ENCODE peak calls at places on chromosomes 16 and 17, in eight cellular contexts. X, P, D, I, Q, J, G and E are unnamed samples.

GRCh38 chr16:61148930-61149329 is 887.3 kb downstream of the CDH8 start:
- DNase-seq in X (no peak), P (no peak), D (no peak), I (no peak), Q (no peak), J (no peak), G (no peak), E (no peak)

GRCh38 chr17:79041723-79042420 is 17.9 kb downstream of the C1QTNF1 start:
- DNase-seq in X (no peak), P (peak; percentile 77), D (no peak), I (no peak), Q (no peak), J (no peak), G (no peak), E (no peak)

GRCh38 chr17:19384723-19385391 is 2.1 kb downstream of the MFAP4 start:
- DNase-seq in X (no peak), P (no peak), D (no peak), I (peak; percentile 26), Q (no peak), J (no peak), G (no peak), E (peak; percentile 93)

GRCh38 chr17:77792626-77793025 is 165.9 kb upstream of the TNRC6C start:
- DNase-seq in X (no peak), P (no peak), D (no peak), I (no peak), Q (no peak), J (peak; percentile 12), G (no peak), E (no peak)

GRCh38 chr16:27611340-27611739 is 61.4 kb downstream of the KATNIP start:
- DNase-seq in X (no peak), P (no peak), D (no peak), I (no peak), Q (no peak), J (no peak), G (no peak), E (no peak)

GRCh38 chr17:50114849-50115357 is 15.1 kb downstream of the SAMD14 start:
- DNase-seq in X (peak; percentile 19), P (peak; percentile 84), D (peak; percentile 22), I (peak; percentile 82), Q (no peak), J (no peak), G (peak; percentile 64), E (peak; percentile 58)

GRCh38 chr16:8958344-8958808 is 5.3 kb downstream of the USP7 start:
- DNase-seq in X (no peak), P (peak; percentile 86), D (no peak), I (no peak), Q (no peak), J (no peak), G (no peak), E (peak; percentile 64)

GRCh38 chr16:15418206-15418605 is 16.2 kb upstream of the BMERB1 start:
- DNase-seq in X (no peak), P (no peak), D (no peak), I (no peak), Q (no peak), J (no peak), G (no peak), E (no peak)

GRCh38 chr17:56834380-56835258 is 668 bp downstream of the DGKE start:
- DNase-seq in X (peak; percentile 68), P (peak; percentile 56), D (peak; percentile 63), I (peak; percentile 69), Q (peak; percentile 84), J (peak; percentile 80), G (peak; percentile 69), E (no peak)

GRCh38 chr17:76469076-76469990 is 1.9 kb downstream of the AANAT start:
- DNase-seq in X (no peak), P (no peak), D (no peak), I (no peak), Q (no peak), J (no peak), G (no peak), E (no peak)

GRCh38 chr16:65728652-65729051 is 606.8 kb upstream of the CDH11 start:
- DNase-seq in X (no peak), P (no peak), D (no peak), I (no peak), Q (no peak), J (no peak), G (no peak), E (no peak)

GRCh38 chr16:24853830-24854229 is 8.1 kb downstream of the SLC5A11 start:
- DNase-seq in X (no peak), P (peak; percentile 87), D (no peak), I (no peak), Q (no peak), J (no peak), G (peak; percentile 40), E (peak; percentile 66)

GRCh38 chr17:82070611-82071010 is 5.0 kb upstream of the DUS1L start:
- DNase-seq in X (no peak), P (no peak), D (no peak), I (no peak), Q (no peak), J (no peak), G (no peak), E (no peak)

GRCh38 chr16:77660311-77660710 is 62.0 kb upstream of the NUDT7 start:
- DNase-seq in X (no peak), P (peak; percentile 22), D (no peak), I (peak; percentile 52), Q (no peak), J (no peak), G (no peak), E (peak; percentile 18)

GRCh38 chr16:10964039-10964890 is 19.9 kb downstream of the CLEC16A start:
- DNase-seq in X (peak; percentile 76), P (peak; percentile 85), D (peak; percentile 76), I (peak; percentile 79), Q (peak; percentile 89), J (peak; percentile 88), G (peak; percentile 68), E (peak; percentile 64)

GRCh38 chr17:4504188-4504587 is 5.5 kb downstream of the SPNS2 start:
- DNase-seq in X (no peak), P (no peak), D (no peak), I (peak; percentile 31), Q (no peak), J (no peak), G (no peak), E (no peak)

GRCh38 chr17:7173687-7174602 is 5.2 kb downstream of the ASGR1 start:
- DNase-seq in X (peak; percentile 20), P (peak; percentile 23), D (peak; percentile 38), I (no peak), Q (peak; percentile 56), J (no peak), G (no peak), E (no peak)

GRCh38 chr16:2250652-2251280 is 621 bp downstream of the ECI1 start:
- DNase-seq in X (peak; percentile 19), P (peak; percentile 45), D (peak; percentile 50), I (peak; percentile 28), Q (no peak), J (peak; percentile 76), G (no peak), E (peak; percentile 14)

GRCh38 chr17:60065136-60065535 is 13.6 kb downstream of the HEATR6 start:
- DNase-seq in X (no peak), P (peak; percentile 95), D (no peak), I (no peak), Q (no peak), J (no peak), G (no peak), E (peak; percentile 70)

GRCh38 chr16:53369921-53370320 is 64.3 kb upstream of the RBL2 start:
- DNase-seq in X (no peak), P (peak; percentile 4), D (no peak), I (no peak), Q (no peak), J (no peak), G (no peak), E (peak; percentile 38)